ENCODE peak calls at places on chromosome 5, in five cellular contexts. O, G, P, T and Z are unnamed samples.

GRCh38 chr5:127041571-127041970 is 11.2 kb upstream of the MARCHF3 start:
- DNase-seq in O (no peak), T (peak), G (no peak), P (no peak), Z (no peak)

GRCh38 chr5:132074772-132075718 is 1.5 kb downstream of the CSF2 start:
- DNase-seq in P (no peak), O (no peak), T (no peak), G (no peak), Z (no peak)

GRCh38 chr5:180522350-180522749 is 28.2 kb downstream of the CNOT6 start:
- DNase-seq in O (no peak), G (no peak), T (no peak), P (no peak), Z (peak)

GRCh38 chr5:39691993-39692392 is 267.2 kb upstream of the DAB2 start:
- DNase-seq in G (no peak), P (no peak), T (no peak), O (no peak), Z (no peak)

GRCh38 chr5:113294341-113295110 is 140.3 kb downstream of the TSSK1B start:
- DNase-seq in T (peak), O (peak), P (peak), G (peak), Z (peak)

GRCh38 chr5:36680066-36680465 is 73.7 kb downstream of the SLC1A3 start:
- DNase-seq in G (no peak), T (no peak), O (no peak), P (no peak), Z (no peak)

GRCh38 chr5:82984786-82985762 is 92.1 kb downstream of the TMEM167A start:
- DNase-seq in G (no peak), P (peak), O (no peak), T (no peak), Z (no peak)

GRCh38 chr5:156359452-156359851 is 32.5 kb downstream of the SGCD start:
- DNase-seq in O (no peak), G (no peak), P (no peak), T (peak), Z (peak)

GRCh38 chr5:53246042-53246836 is 136.7 kb upstream of the MOCS2 start:
- DNase-seq in P (no peak), G (peak), O (no peak), T (peak), Z (peak)

GRCh38 chr5:44160443-44160842 is 228.8 kb downstream of the FGF10 start:
- DNase-seq in G (no peak), T (peak), O (no peak), P (no peak), Z (no peak)

GRCh38 chr5:90529939-90530677 is 724 bp upstream of the LYSMD3 start:
- DNase-seq in P (peak), G (peak), T (peak), O (peak), Z (peak)

GRCh38 chr5:124952079-124952478 is 205.6 kb upstream of the ZNF608 start:
- DNase-seq in O (no peak), T (peak), P (no peak), G (no peak), Z (no peak)

GRCh38 chr5:160573318-160573717 is 151.7 kb downstream of the PTTG1 start:
- DNase-seq in P (no peak), O (no peak), T (no peak), G (no peak), Z (no peak)

GRCh38 chr5:169202969-169203368 is 98.0 kb downstream of the SLIT3 start:
- DNase-seq in O (no peak), G (no peak), P (no peak), T (peak), Z (no peak)

GRCh38 chr5:35029333-35029732 is 18.4 kb downstream of the AGXT2 start:
- DNase-seq in T (peak), G (no peak), O (no peak), P (no peak), Z (no peak)

GRCh38 chr5:124512236-124512635 is 234.2 kb downstream of the ZNF608 start:
- DNase-seq in O (no peak), T (peak), P (no peak), G (no peak), Z (no peak)

GRCh38 chr5:69092969-69093368 is 845 bp upstream of the SLC30A5 start:
- DNase-seq in G (no peak), O (no peak), T (no peak), P (no peak), Z (no peak)

GRCh38 chr5:127260686-127261085 is 29.9 kb upstream of the MEGF10 start:
- DNase-seq in G (no peak), T (peak), O (no peak), P (no peak), Z (no peak)

GRCh38 chr5:40716000-40716399 is 36.3 kb downstream of the PTGER4 start:
- DNase-seq in G (no peak), O (no peak), T (peak), P (no peak), Z (no peak)

GRCh38 chr5:1983919-1984695 is 101.4 kb upstream of the IRX4 start:
- DNase-seq in P (no peak), O (no peak), T (no peak), G (no peak), Z (no peak)

GRCh38 chr5:81749562-81750307 is 1.2 kb downstream of the SSBP2 start:
- DNase-seq in T (no peak), O (peak), P (peak), G (no peak), Z (no peak)

GRCh38 chr5:36878421-36879088 is 2.0 kb downstream of the NIPBL start:
- DNase-seq in P (peak), G (peak), T (peak), O (no peak), Z (no peak)

GRCh38 chr5:104951829-104952228 is 1389.2 kb upstream of the NUDT12 start:
- DNase-seq in P (no peak), G (no peak), O (no peak), T (no peak), Z (no peak)

GRCh38 chr5:75648712-75649111 is 37.5 kb downstream of the ANKDD1B start:
- DNase-seq in O (no peak), T (no peak), P (no peak), G (no peak), Z (no peak)

GRCh38 chr5:52457808-52458207 is 329.9 kb upstream of the ITGA1 start:
- DNase-seq in T (no peak), P (no peak), G (no peak), O (no peak), Z (no peak)

GRCh38 chr5:178121450-178122276 is 8.3 kb downstream of the N4BP3 start:
- DNase-seq in P (peak), O (no peak), T (peak), G (no peak), Z (no peak)

GRCh38 chr5:14161825-14162556 is 18.8 kb downstream of the TRIO start:
- DNase-seq in O (no peak), P (peak), T (no peak), G (no peak), Z (no peak)

GRCh38 chr5:96297290-96297689 is 135.8 kb downstream of the PCSK1 start:
- DNase-seq in T (peak), G (no peak), O (no peak), P (no peak), Z (peak)

GRCh38 chr5:74085186-74085585 is 459.2 kb downstream of the ARHGEF28 start:
- DNase-seq in T (no peak), G (no peak), P (no peak), O (no peak), Z (no peak)

GRCh38 chr5:112604741-112605390 is 132.8 kb upstream of the APC start:
- DNase-seq in P (peak), G (no peak), T (peak), O (no peak), Z (no peak)

GRCh38 chr5:13866792-13867191 is 77.7 kb downstream of the DNAH5 start:
- DNase-seq in P (no peak), G (peak), O (no peak), T (peak), Z (no peak)

GRCh38 chr5:75668348-75668895 is 48.8 kb downstream of the POC5 start:
- DNase-seq in T (no peak), O (no peak), G (no peak), P (no peak), Z (no peak)

GRCh38 chr5:146193291-146193690 is 10.1 kb upstream of the RBM27 start:
- DNase-seq in G (no peak), P (no peak), O (no peak), T (no peak), Z (no peak)